ENCODE peak calls at places on chromosomes 6 and 20, in seven cellular contexts. Q, S, C, X, B, R and U are unnamed samples.

GRCh38 chr6:11971154-11971553 is 41.0 kb upstream of the HIVEP1 start:
- DNase-seq in Q (no peak), S (no peak), C (no peak), X (no peak), B (no peak), R (no peak), U (no peak)

GRCh38 chr6:116282698-116283097 is 3.0 kb upstream of the TSPYL1 start:
- DNase-seq in Q (no peak), S (no peak), C (no peak), X (no peak), B (no peak), R (no peak), U (no peak)

GRCh38 chr6:34347303-34347702 is 45.2 kb downstream of the NUDT3 start:
- DNase-seq in Q (no peak), S (no peak), C (no peak), X (no peak), B (no peak), R (no peak), U (no peak)

GRCh38 chr20:48687097-48687800 is 140.6 kb downstream of the PREX1 start:
- DNase-seq in Q (no peak), S (no peak), C (no peak), X (no peak), B (no peak), R (no peak), U (no peak)

GRCh38 chr6:46687619-46688097 is at the start of gene TDRD6:
- DNase-seq in Q (no peak), S (no peak), C (no peak), X (no peak), B (peak; percentile 45), R (no peak), U (no peak)

GRCh38 chr20:52833901-52834300 is 138.3 kb upstream of the TSHZ2 start:
- DNase-seq in Q (no peak), S (no peak), C (no peak), X (no peak), B (no peak), R (no peak), U (no peak)

GRCh38 chr6:85945454-85946185 is 302.9 kb upstream of the SYNCRIP start:
- DNase-seq in Q (no peak), S (no peak), C (no peak), X (no peak), B (no peak), R (no peak), U (no peak)

GRCh38 chr6:136640132-136640915 is 90.1 kb upstream of the MAP7 start:
- DNase-seq in Q (no peak), S (no peak), C (no peak), X (no peak), B (no peak), R (no peak), U (no peak)

GRCh38 chr6:1015819-1016218 is 296.1 kb upstream of the FOXQ1 start:
- DNase-seq in Q (no peak), S (no peak), C (no peak), X (no peak), B (no peak), R (no peak), U (no peak)

GRCh38 chr6:1014431-1014807 is 297.5 kb upstream of the FOXQ1 start:
- DNase-seq in Q (no peak), S (no peak), C (no peak), X (no peak), B (no peak), R (no peak), U (no peak)

GRCh38 chr6:1013656-1014430 is 298.1 kb upstream of the FOXQ1 start:
- DNase-seq in Q (no peak), S (no peak), C (no peak), X (no peak), B (no peak), R (no peak), U (no peak)

GRCh38 chr6:1020133-1020532 is 291.8 kb upstream of the FOXQ1 start:
- DNase-seq in Q (no peak), S (no peak), C (no peak), X (no peak), B (no peak), R (no peak), U (no peak)

GRCh38 chr6:1016329-1017302 is 295.3 kb upstream of the FOXQ1 start:
- DNase-seq in Q (no peak), S (no peak), C (no peak), X (no peak), B (no peak), R (no peak), U (no peak)
- H3K27me3 ChIP-seq in Q (no peaks in the 10 kb centered on the region), S (no peaks in the 10 kb centered on the region), C (no peaks in the 10 kb centered on the region), X (no peaks in the 10 kb centered on the region), B (no peaks in the 10 kb centered on the region), R (no peaks in the 10 kb centered on the region), U (no peaks in the 10 kb centered on the region)

DNA sequence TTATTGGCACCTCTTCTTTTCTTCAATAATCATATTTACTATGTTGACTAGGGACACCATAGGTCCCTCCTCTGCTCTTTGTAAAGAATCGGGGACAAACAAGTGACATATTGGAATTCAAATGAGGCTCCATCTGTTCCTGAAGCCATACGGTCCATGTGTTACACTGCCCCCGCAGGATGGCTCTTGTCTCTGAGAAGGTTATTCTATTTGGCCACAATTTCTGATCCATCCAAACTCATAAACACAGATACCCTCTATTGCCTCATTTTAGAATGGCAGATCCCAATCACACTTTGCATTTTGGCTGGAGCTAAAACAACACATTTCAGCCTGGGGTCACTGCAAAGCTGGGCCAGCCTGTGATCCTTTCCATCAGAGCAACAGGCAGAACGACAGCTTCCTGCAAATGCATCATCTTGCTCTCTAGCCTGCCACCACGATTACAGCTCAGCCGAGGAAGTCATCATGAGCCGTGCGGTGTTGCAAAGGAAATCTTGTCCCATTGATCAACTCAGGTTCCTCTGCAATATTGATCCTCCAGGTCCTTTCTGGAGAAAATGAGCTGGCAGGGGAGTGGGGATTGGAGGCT is 73.2 kb downstream of the AGPAT4 start:
- DNase-seq in Q (no peak), S (no peak), C (no peak), X (no peak), B (no peak), R (no peak), U (no peak)
- TF ChIP-seq CTCF in Q (no peak), S (no peak), C (no peak), X (no peak), B (no peak), R (no peak), U (no peak)

DNA sequence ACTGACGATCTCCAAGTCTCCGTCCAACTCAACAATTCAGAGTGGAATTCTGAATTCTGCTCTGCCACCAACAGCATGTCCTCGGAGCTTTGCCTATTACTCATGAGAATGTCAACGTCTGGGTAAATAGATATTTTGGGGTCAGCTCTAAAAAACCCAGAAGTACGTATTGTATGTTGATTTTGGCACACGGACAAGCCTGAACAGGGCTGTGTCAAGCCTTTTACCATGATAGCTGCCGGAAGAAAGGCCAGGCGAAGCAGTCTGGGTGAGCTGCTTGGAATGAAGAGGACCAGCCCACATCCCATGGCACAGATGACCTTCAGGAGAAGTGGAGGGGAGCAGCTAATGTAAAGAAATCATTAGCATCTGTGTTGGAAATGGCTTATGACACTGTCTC is 88.0 kb upstream of the JAG1 start:
- DNase-seq in Q (no peak), S (no peak), C (no peak), X (no peak), B (no peak), R (peak; percentile 76), U (no peak)
- H3K4me3 ChIP-seq in Q (no peak overlapping the region), S (no peak overlapping the region), C (no peak overlapping the region), X (no peak overlapping the region), B (no peak overlapping the region), R (no peak overlapping the region), U (no peak overlapping the region)

GRCh38 chr6:30092852-30093543 is 17.4 kb upstream of the RNF39 start:
- DNase-seq in Q (no peak), S (no peak), C (no peak), X (no peak), B (no peak), R (no peak), U (no peak)
- H3K27me3 ChIP-seq in Q (no peaks in the 10 kb centered on the region), S (no peaks in the 10 kb centered on the region), C (no peaks in the 10 kb centered on the region), X (peaks cover 39% of the 10 kb centered on the region), B (no peaks in the 10 kb centered on the region), R (peaks cover 35% of the 10 kb centered on the region), U (peaks cover 17% of the 10 kb centered on the region)

GRCh38 chr6:117401799-117402198 is 23.9 kb downstream of the ROS1 start:
- DNase-seq in Q (no peak), S (no peak), C (no peak), X (no peak), B (no peak), R (no peak), U (no peak)

GRCh38 chr6:117396228-117396627 is 29.5 kb downstream of the ROS1 start:
- DNase-seq in Q (no peak), S (no peak), C (no peak), X (no peak), B (no peak), R (no peak), U (no peak)

GRCh38 chr6:117399126-117399525 is 26.6 kb downstream of the ROS1 start:
- DNase-seq in Q (no peak), S (no peak), C (no peak), X (no peak), B (no peak), R (no peak), U (no peak)

GRCh38 chr6:117397536-117398227 is 28.1 kb downstream of the ROS1 start:
- DNase-seq in Q (no peak), S (no peak), C (no peak), X (peak; percentile 0), B (no peak), R (no peak), U (no peak)

DNA sequence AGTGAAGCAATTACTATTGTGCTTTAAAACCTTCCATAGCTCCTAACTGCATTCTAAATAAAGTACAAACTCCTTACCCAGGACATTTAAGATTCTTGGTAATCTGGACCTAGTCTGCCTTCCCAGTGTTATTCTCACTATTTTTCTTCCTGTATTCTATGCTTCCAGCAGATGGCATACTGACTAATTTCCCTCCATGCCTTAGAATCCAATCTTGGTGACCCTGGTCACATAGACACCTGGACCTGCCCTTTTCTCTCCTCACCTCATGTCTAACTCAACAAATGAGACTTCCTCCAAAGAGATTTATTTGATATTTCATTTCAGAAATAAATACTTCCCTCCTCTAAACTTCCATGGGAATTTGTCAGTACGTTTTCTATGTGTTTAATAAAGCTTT is 25.8 kb downstream of the ROS1 start:
- DNase-seq in Q (no peak), S (no peak), C (no peak), X (no peak), B (no peak), R (peak; percentile 13), U (no peak)
- TF ChIP-seq CTCF in Q (no peak), S (no peak), C (peak; percentile 45), X (no peak), B (no peak), R (no peak), U (peak; percentile 10)

GRCh38 chr6:13767121-13767794 is 47.1 kb downstream of the MCUR1 start:
- DNase-seq in Q (peak; percentile 53), S (peak; percentile 61), C (no peak), X (no peak), B (peak; percentile 70), R (peak; percentile 26), U (peak; percentile 78)
- H3K4me3 ChIP-seq in Q (peak overlapping the region; percentile 21), S (peak overlapping the region; percentile 25), C (no peak overlapping the region), X (no peak overlapping the region), B (peak overlapping the region; percentile 60), R (no peak overlapping the region), U (peak overlapping the region; percentile 24)